ENCODE peak calls at places on chromosome 22, in five cellular contexts. Y, Z, E, U and P are unnamed samples.

GRCh38 chr22:17969732-17970131 is 54.6 kb downstream of the MICAL3 start:
- DNase-seq in Y (no peak), Z (no peak), U (peak), E (no peak), P (no peak)

GRCh38 chr22:26848244-26848920 is 191.0 kb downstream of the MIAT start:
- DNase-seq in E (no peak), Z (no peak), U (peak), Y (no peak), P (no peak)

GRCh38 chr22:27628891-27629631 is 172.5 kb downstream of the MN1 start:
- DNase-seq in U (no peak), E (no peak), Y (no peak), Z (no peak), P (no peak)

GRCh38 chr22:28706845-28707244 is 27.2 kb upstream of the TTC28 start:
- DNase-seq in Y (no peak), Z (no peak), U (no peak), E (no peak), P (no peak)

GRCh38 chr22:39353346-39353745 is 3.6 kb downstream of the SYNGR1 start:
- DNase-seq in Z (no peak), Y (no peak), U (no peak), E (no peak), P (no peak)

GRCh38 chr22:49317369-49317768 is 510.3 kb downstream of the BRD1 start:
- DNase-seq in Z (no peak), U (no peak), Y (no peak), E (no peak), P (no peak)

GRCh38 chr22:27099896-27100295 is 442.5 kb downstream of the MIAT start:
- DNase-seq in E (no peak), Z (no peak), U (no peak), Y (peak), P (no peak)

GRCh38 chr22:24053481-24054226 is 42.5 kb downstream of the CABIN1 start:
- DNase-seq in U (no peak), Y (no peak), Z (no peak), E (no peak), P (no peak)

GRCh38 chr22:35882226-35883027 is 146.2 kb downstream of the RBFOX2 start:
- DNase-seq in Z (no peak), E (no peak), Y (no peak), U (no peak), P (no peak)

GRCh38 chr22:30298005-30298701 is 8.8 kb upstream of the CASTOR1 start:
- DNase-seq in U (no peak), Y (no peak), Z (no peak), E (no peak), P (no peak)

GRCh38 chr22:17910561-17911311 is 113.6 kb downstream of the MICAL3 start:
- DNase-seq in U (peak), Z (peak), Y (peak), E (no peak), P (no peak)

GRCh38 chr22:37259540-37260029 is 15.5 kb upstream of the RAC2 start:
- DNase-seq in Z (no peak), U (peak), Y (peak), E (no peak), P (peak)

GRCh38 chr22:38788417-38788816 is 5.5 kb downstream of the DNAL4 start:
- DNase-seq in E (no peak), Y (no peak), Z (peak), U (peak), P (no peak)

GRCh38 chr22:47395481-47395880 is 633.0 kb downstream of the TBC1D22A start:
- DNase-seq in U (peak), Z (no peak), E (no peak), Y (no peak), P (peak)

GRCh38 chr22:44523981-44524759 is 26.1 kb upstream of the RTL6 start:
- DNase-seq in E (no peak), Y (no peak), U (peak), Z (peak), P (no peak)

GRCh38 chr22:36910461-36910860 is 3.0 kb upstream of the CSF2RB start:
- DNase-seq in Z (no peak), U (no peak), E (no peak), Y (no peak), P (no peak)

GRCh38 chr22:41834005-41834975 is 1.4 kb downstream of the SREBF2 start:
- DNase-seq in U (no peak), E (no peak), Z (no peak), Y (no peak), P (no peak)

GRCh38 chr22:50545522-50546325 is at the start of gene KLHDC7B:
- DNase-seq in U (no peak), Y (no peak), E (no peak), Z (no peak), P (peak)
- TF ChIP-seq CTCF in U (peak), Y (no peak), E (no peak), Z (peak), P (peak)

GRCh38 chr22:19723990-19724827 is 870 bp downstream of the GP1BB start:
- DNase-seq in Y (peak), E (no peak), U (no peak), Z (no peak), P (no peak)
- TF ChIP-seq CTCF in Y (peak), E (no peak), U (peak), Z (no peak), P (no peak)

DNA sequence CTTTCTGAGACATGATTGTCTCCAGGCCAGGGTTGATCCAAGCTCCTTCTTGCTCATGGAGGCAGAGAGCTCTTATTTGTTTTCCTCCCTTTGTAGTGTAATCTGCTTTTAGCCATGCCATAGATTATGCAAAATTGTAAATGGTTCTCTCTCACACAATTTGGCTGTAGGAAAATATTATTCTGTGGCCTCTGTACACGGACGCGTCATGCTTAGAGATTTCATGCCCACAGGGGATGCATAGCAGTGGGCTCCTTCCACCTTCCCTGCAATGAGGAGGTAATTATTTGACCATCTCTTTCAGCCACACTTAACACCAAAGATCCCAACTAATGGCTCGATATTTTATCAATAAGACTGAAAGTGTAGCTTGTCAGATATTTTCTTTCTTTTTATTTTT is 37.6 kb upstream of the GNAZ start:
- DNase-seq in E (no peak), Y (no peak), Z (no peak), U (no peak), P (no peak)
- TF ChIP-seq CTCF in E (no peak), Y (no peak), Z (no peak), U (no peak), P (no peak)

DNA sequence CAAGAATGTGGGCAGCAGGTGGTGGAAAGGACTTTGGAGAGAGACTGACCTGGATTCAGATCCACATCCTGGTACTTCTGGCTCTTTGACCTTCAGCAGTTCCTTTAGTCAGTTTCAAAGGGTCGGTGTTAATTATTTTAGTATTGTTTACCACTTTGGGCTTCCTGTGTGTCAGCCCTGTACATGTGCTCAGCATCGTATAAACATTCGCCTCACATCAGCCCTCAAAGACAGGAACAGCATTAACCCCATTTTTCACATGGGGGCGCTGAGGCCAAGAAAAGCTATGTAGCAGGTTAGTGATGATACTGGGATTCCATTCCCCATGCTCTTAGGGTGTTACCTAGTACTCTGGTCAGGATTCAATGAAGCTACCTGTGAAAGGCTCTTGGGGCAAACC is 72.1 kb upstream of the YWHAH start:
- DNase-seq in E (no peak), Y (peak), Z (no peak), U (no peak), P (no peak)
- TF ChIP-seq CTCF in E (no peak), Y (no peak), Z (no peak), U (no peak), P (peak)